ENCODE peak calls at places on chromosomes 7 and 10, in seven cellular contexts. G, R, Y, A, U, P and N are unnamed samples.

GRCh38 chr10:103836776-103837344 is 18.5 kb downstream of the SH3PXD2A start:
- DNase-seq in G (no peak), U (no peak), P (no peak), Y (no peak), R (no peak), A (no peak), N (peak; percentile 57)

GRCh38 chr10:11875499-11876281 is 52.5 kb downstream of the PROSER2 start:
- DNase-seq in R (no peak), G (no peak), P (no peak), Y (peak; percentile 87), A (peak; percentile 63), U (peak; percentile 98), N (peak; percentile 85)

GRCh38 chr10:74934100-74934812 is 107.9 kb downstream of the KAT6B start:
- DNase-seq in P (no peak), A (no peak), U (no peak), R (no peak), Y (no peak), G (no peak), N (no peak)

GRCh38 chr7:158827411-158828342 is 1.6 kb downstream of the ESYT2 start:
- DNase-seq in P (no peak), R (no peak), U (peak; percentile 85), G (no peak), Y (peak; percentile 40), A (peak; percentile 64), N (no peak)

GRCh38 chr7:8217200-8218068 is 44.5 kb downstream of the ICA1 start:
- DNase-seq in A (peak; percentile 65), P (no peak), U (peak; percentile 94), G (no peak), Y (peak; percentile 73), R (peak; percentile 67), N (peak; percentile 55)

GRCh38 chr7:37915438-37915837 is 1.2 kb downstream of the SFRP4 start:
- DNase-seq in R (no peak), U (no peak), P (no peak), A (no peak), G (no peak), Y (no peak), N (no peak)

GRCh38 chr10:121078036-121078435 is 226.9 kb downstream of the WDR11 start:
- DNase-seq in R (no peak), G (no peak), P (no peak), A (no peak), Y (no peak), U (no peak), N (no peak)

GRCh38 chr7:91434821-91435220 is 170.6 kb downstream of the FZD1 start:
- DNase-seq in P (no peak), Y (no peak), R (no peak), G (no peak), U (peak; percentile 65), A (no peak), N (no peak)

GRCh38 chr10:79378647-79379511 is 31.6 kb downstream of the PPIF start:
- DNase-seq in Y (no peak), A (no peak), U (no peak), R (no peak), G (peak; percentile 18), P (no peak), N (no peak)

GRCh38 chr10:133464582-133465031 is 10.9 kb downstream of the SCART1 start:
- DNase-seq in Y (no peak), A (no peak), R (no peak), G (no peak), P (no peak), U (no peak), N (no peak)

GRCh38 chr7:37176079-37176478 is 272.6 kb downstream of the ELMO1 start:
- DNase-seq in Y (no peak), A (no peak), G (no peak), P (no peak), R (no peak), U (no peak), N (no peak)

GRCh38 chr10:92381543-92381954 is 90.6 kb downstream of the MARCHF5 start:
- DNase-seq in G (no peak), P (no peak), Y (no peak), U (peak; percentile 51), A (no peak), R (no peak), N (peak; percentile 94)

GRCh38 chr10:77744249-77744648 is 106.6 kb upstream of the KCNMA1 start:
- DNase-seq in G (no peak), A (peak; percentile 38), Y (no peak), U (peak; percentile 79), R (no peak), P (no peak), N (no peak)

GRCh38 chr7:51229106-51229537 is 87.5 kb downstream of the COBL start:
- DNase-seq in R (no peak), U (no peak), P (no peak), Y (no peak), A (no peak), G (peak; percentile 28), N (no peak)

GRCh38 chr10:1198453-1199344 is 142.5 kb downstream of the WDR37 start:
- DNase-seq in Y (no peak), G (peak; percentile 59), A (no peak), R (no peak), U (no peak), P (no peak), N (peak; percentile 65)

GRCh38 chr7:129438839-129439640 is 4.8 kb downstream of the STRIP2 start:
- DNase-seq in R (no peak), U (peak; percentile 3), Y (peak; percentile 70), A (peak; percentile 50), P (no peak), G (no peak), N (no peak)

GRCh38 chr7:150381096-150381495 is 2.0 kb downstream of the ZNF775 start:
- DNase-seq in P (no peak), R (no peak), U (no peak), A (no peak), Y (no peak), G (no peak), N (no peak)

GRCh38 chr10:114179148-114179547 is at the start of gene TDRD1:
- DNase-seq in U (no peak), P (no peak), Y (no peak), G (peak; percentile 46), R (no peak), A (no peak), N (no peak)

GRCh38 chr7:92833766-92834605 is 2.4 kb downstream of the CDK6 start:
- DNase-seq in U (peak; percentile 67), A (peak; percentile 87), R (peak; percentile 31), Y (peak; percentile 78), P (no peak), G (peak; percentile 65), N (peak; percentile 83)

GRCh38 chr7:65441010-65441409 is 67.4 kb downstream of the ZNF92 start:
- DNase-seq in G (no peak), R (no peak), Y (peak; percentile 45), P (no peak), A (peak; percentile 1), U (no peak), N (no peak)

GRCh38 chr7:152336754-152337368 is 98.9 kb downstream of the KMT2C start:
- DNase-seq in A (peak; percentile 58), G (peak; percentile 38), P (no peak), U (peak; percentile 61), R (peak; percentile 6), Y (peak; percentile 48), N (peak; percentile 65)

GRCh38 chr10:124524991-124525653 is 63.5 kb downstream of the LHPP start:
- DNase-seq in U (no peak), P (no peak), Y (no peak), G (no peak), R (no peak), A (peak; percentile 63), N (no peak)

GRCh38 chr7:98278936-98279335 is 2.5 kb upstream of the BRI3 start:
- DNase-seq in G (no peak), U (no peak), A (no peak), Y (no peak), P (no peak), R (no peak), N (no peak)
- H3K4me1 ChIP-seq in G (no peaks in the 10 kb centered on the region), U (peaks cover 11% of the 10 kb centered on the region), A (peaks cover 11% of the 10 kb centered on the region), Y (peaks cover 15% of the 10 kb centered on the region), P (peaks cover 6% of the 10 kb centered on the region), R (peaks cover 17% of the 10 kb centered on the region), N (peaks cover 4% of the 10 kb centered on the region)

GRCh38 chr10:101888251-101888949 is 44.8 kb upstream of the KCNIP2 start:
- DNase-seq in U (no peak), A (no peak), P (no peak), Y (no peak), G (no peak), R (no peak), N (no peak)
- H4K8ac ChIP-seq in U (no peak overlapping the region), A (no peak overlapping the region), P (no peak overlapping the region), Y (no peak overlapping the region), G (no peak overlapping the region), R (no peak overlapping the region), N (no peak overlapping the region)

GRCh38 chr7:107628461-107629064 is 32.1 kb upstream of the SLC26A4 start:
- DNase-seq in R (no peak), U (no peak), G (no peak), P (no peak), Y (no peak), A (no peak), N (no peak)

GRCh38 chr7:107622429-107622828 is 38.2 kb upstream of the SLC26A4 start:
- DNase-seq in R (no peak), A (peak; percentile 81), G (no peak), Y (peak; percentile 81), U (no peak), P (no peak), N (no peak)

GRCh38 chr7:107627002-107627401 is 33.6 kb upstream of the SLC26A4 start:
- DNase-seq in Y (no peak), R (no peak), A (no peak), G (no peak), P (no peak), U (no peak), N (no peak)

DNA sequence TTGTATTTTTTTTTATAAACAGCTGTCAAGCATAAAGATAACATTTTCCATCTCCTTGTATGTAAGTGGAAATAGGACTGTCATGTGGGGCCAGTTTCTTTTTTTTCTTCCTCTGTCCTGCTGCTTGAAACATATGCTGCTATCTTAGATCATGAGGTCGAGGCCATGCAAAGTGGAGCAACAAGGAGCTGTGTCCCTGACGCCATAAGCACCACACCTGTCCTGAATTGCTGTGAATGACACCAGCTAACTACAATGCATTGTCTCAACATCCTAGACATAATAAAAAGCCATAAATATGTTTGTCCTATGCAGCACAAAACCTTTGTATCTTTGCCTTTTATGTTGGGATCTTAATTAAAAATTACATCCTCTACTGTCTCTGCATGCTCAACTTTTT is 37.7 kb upstream of the SLC26A4 start:
- DNase-seq in A (no peak), G (no peak), Y (no peak), P (no peak), U (no peak), R (no peak), N (no peak)
- H3K4me1 ChIP-seq in A (peaks cover 2% of the 10 kb centered on the region), G (no peaks in the 10 kb centered on the region), Y (peaks cover 2% of the 10 kb centered on the region), P (no peaks in the 10 kb centered on the region), U (no peaks in the 10 kb centered on the region), R (no peaks in the 10 kb centered on the region), N (no peaks in the 10 kb centered on the region)

GRCh38 chr10:101781984-101782810 is 1.0 kb downstream of the NPM3 start:
- DNase-seq in G (peak; percentile 32), Y (no peak), U (no peak), A (no peak), R (no peak), P (no peak), N (peak; percentile 14)

GRCh38 chr10:101781655-101781983 is 1.6 kb downstream of the NPM3 start:
- DNase-seq in R (no peak), U (no peak), Y (no peak), G (no peak), A (no peak), P (no peak), N (peak; percentile 29)

GRCh38 chr10:101779544-101780186 is 3.6 kb downstream of the NPM3 start:
- DNase-seq in U (peak; percentile 88), G (peak; percentile 87), R (peak; percentile 79), A (peak; percentile 70), P (no peak), Y (peak; percentile 46), N (peak; percentile 88)

GRCh38 chr10:101780187-101780817 is 2.9 kb downstream of the NPM3 start:
- DNase-seq in P (no peak), A (no peak), G (peak; percentile 58), R (no peak), U (peak; percentile 9), Y (no peak), N (peak; percentile 68)

GRCh38 chr10:101780818-101781654 is 2.2 kb downstream of the NPM3 start:
- DNase-seq in U (peak; percentile 79), A (peak; percentile 71), R (peak; percentile 80), Y (peak; percentile 64), P (no peak), G (peak; percentile 80), N (peak; percentile 95)
- H4K8ac ChIP-seq in U (no peak overlapping the region), A (peak overlapping the region; percentile 52), R (peak overlapping the region; percentile 90), Y (no peak overlapping the region), P (no peak overlapping the region), G (no peak overlapping the region), N (no peak overlapping the region)